ENCODE peak calls at places on chromosomes 2 and 18, in ten cellular contexts. E is NCI-H1417; Y is NCI-H1092 treated with DMSO at 0.1 percent for 48 hours; R is NCI-H1930; C is endothelial cell; S is NCI-H187; T is stomach; W is HFFc6; B is psoas muscle; M is stimulated activated CD4-positive, alpha-beta T cell treated with anti-CD3 and anti-CD28 coated beads, Interleukin-15, amount 100 ng/mL, for 48 hours. V is an unnamed sample.

GRCh38 chr2:166197446-166197845 is 69.6 kb upstream of the SCN1A start:
- DNase-seq in W (no peak), R (no peak), S (no peak), B (no peak), Y (no peak), C (no peak), M (no peak), T (no peak), E (no peak), V (no peak)

GRCh38 chr2:207258191-207258991 is 92.6 kb upstream of the KLF7 start:
- DNase-seq in Y (peak), C (no peak), B (peak), R (no peak), W (peak), S (peak), M (no peak), T (peak), E (peak), V (peak)

GRCh38 chr2:240921319-240922233 is 15.4 kb downstream of the CROCC2 start:
- DNase-seq in E (no peak), S (no peak), R (no peak), B (peak), C (no peak), T (peak), Y (no peak), M (no peak), W (peak), V (no peak)

GRCh38 chr2:181566643-181567042 is 90.3 kb downstream of the CERKL start:
- DNase-seq in E (no peak), R (no peak), W (no peak), Y (no peak), S (no peak), M (no peak), T (no peak), B (no peak), C (no peak), V (no peak)

GRCh38 chr2:40403233-40403841 is 48.6 kb downstream of the SLC8A1 start:
- DNase-seq in M (no peak), E (no peak), C (no peak), T (no peak), Y (no peak), B (no peak), W (peak), R (no peak), S (no peak), V (no peak)

GRCh38 chr2:119531292-119531691 is 7.0 kb upstream of the SCTR start:
- DNase-seq in T (no peak), R (no peak), E (no peak), M (no peak), Y (no peak), S (no peak), W (no peak), C (no peak), B (no peak), V (no peak)

GRCh38 chr18:60277855-60278480 is 94.6 kb downstream of the MC4R start:
- DNase-seq in Y (no peak), W (no peak), T (no peak), S (no peak), B (no peak), C (no peak), E (no peak), R (no peak), M (no peak), V (no peak)

GRCh38 chr2:235543126-235543750 is 49.4 kb downstream of the AGAP1 start:
- DNase-seq in S (no peak), Y (no peak), W (no peak), M (no peak), E (no peak), C (no peak), B (no peak), R (no peak), T (peak), V (no peak)